ENCODE peak calls at places on chromosomes 16 and 17, in four cellular contexts. V is K562, O is GM12878, Z is HepG2. N is an unnamed sample.

GRCh38 chr17:19244357-19244756 is 7.2 kb downstream of the EPN2 start:
- DNase-seq in V (no peak), O (no peak), Z (no peak), N (no peak)

GRCh38 chr17:75991396-75991795 is 9.3 kb upstream of the CDK3 start:
- DNase-seq in V (no peak), O (no peak), Z (no peak), N (no peak)

GRCh38 chr17:40417258-40417608 is 463 bp downstream of the TOP2A start:
- DNase-seq in V (peak), O (no peak), Z (peak), N (no peak)

GRCh38 chr17:66750756-66751543 is 84.0 kb upstream of the CACNG5 start:
- DNase-seq in V (no peak), O (no peak), Z (no peak), N (no peak)

GRCh38 chr17:66602659-66603363 is 232.1 kb upstream of the CACNG5 start:
- DNase-seq in V (no peak), O (no peak), Z (no peak), N (no peak)

GRCh38 chr17:36948717-36949460 is at the start of gene AATF:
- DNase-seq in V (peak), O (peak), Z (peak), N (peak)

GRCh38 chr16:55294947-55295346 is 29.1 kb upstream of the IRX6 start:
- DNase-seq in V (no peak), O (no peak), Z (no peak), N (no peak)

GRCh38 chr16:84631882-84632281 is 14.0 kb upstream of the COTL1 start:
- DNase-seq in V (no peak), O (no peak), Z (no peak), N (no peak)

GRCh38 chr16:10297341-10298006 is 88.4 kb upstream of the ATF7IP2 start:
- DNase-seq in V (no peak), O (peak), Z (peak), N (no peak)

GRCh38 chr17:34478244-34478643 is 101.1 kb upstream of the TMEM132E start:
- DNase-seq in V (no peak), O (no peak), Z (no peak), N (no peak)

GRCh38 chr16:46629331-46629843 is 8.2 kb upstream of the SHCBP1 start:
- DNase-seq in V (peak), O (no peak), Z (peak), N (peak)

GRCh38 chr16:82062645-82063058 is 27.6 kb downstream of the HSD17B2 start:
- DNase-seq in V (no peak), O (no peak), Z (peak), N (no peak)

GRCh38 chr16:64627781-64628180 is 494.1 kb downstream of the CDH11 start:
- DNase-seq in V (no peak), O (no peak), Z (no peak), N (no peak)

GRCh38 chr16:56107944-56108583 is 83.2 kb upstream of the GNAO1 start:
- DNase-seq in V (no peak), O (no peak), Z (no peak), N (no peak)

GRCh38 chr16:57843400-57843799 is 41.1 kb upstream of the KIFC3 start:
- DNase-seq in V (no peak), O (no peak), Z (no peak), N (no peak)

GRCh38 chr17:57868007-57868774 is 18.3 kb upstream of the MRPS23 start:
- DNase-seq in V (peak), O (peak), Z (peak), N (peak)

GRCh38 chr16:11100239-11100750 is 155.7 kb downstream of the SOCS1 start:
- DNase-seq in V (peak), O (peak), Z (no peak), N (peak)

GRCh38 chr16:73010150-73010676 is 37.7 kb downstream of the ZFHX3 start:
- DNase-seq in V (no peak), O (no peak), Z (no peak), N (no peak)

GRCh38 chr17:53792997-53793396 is 29.7 kb upstream of the KIF2B start:
- DNase-seq in V (no peak), O (no peak), Z (no peak), N (no peak)

GRCh38 chr17:71592431-71592830 is 528.4 kb upstream of the SOX9 start:
- DNase-seq in V (no peak), O (no peak), Z (no peak), N (no peak)

GRCh38 chr16:22092143-22092933 is at the start of gene VWA3A:
- DNase-seq in V (no peak), O (no peak), Z (no peak), N (peak)

GRCh38 chr17:33874617-33875060 is 380.4 kb upstream of the CCL2 start:
- DNase-seq in V (peak), O (no peak), Z (no peak), N (no peak)

GRCh38 chr16:86410076-86410475 is 100.3 kb upstream of the FOXF1 start:
- DNase-seq in V (no peak), O (no peak), Z (no peak), N (no peak)

GRCh38 chr17:9331512-9332163 is 244.0 kb downstream of the STX8 start:
- DNase-seq in V (no peak), O (no peak), Z (no peak), N (no peak)
- TF ChIP-seq CBX5 in V (no peak), O (no peak), Z (no peak), N (no peak)

GRCh38 chr16:89575247-89576172 is at the start of gene CPNE7:
- DNase-seq in V (peak), O (no peak), Z (no peak), N (peak)
- TF ChIP-seq CBX5 in V (no peak), O (no peak), Z (no peak), N (no peak)

DNA sequence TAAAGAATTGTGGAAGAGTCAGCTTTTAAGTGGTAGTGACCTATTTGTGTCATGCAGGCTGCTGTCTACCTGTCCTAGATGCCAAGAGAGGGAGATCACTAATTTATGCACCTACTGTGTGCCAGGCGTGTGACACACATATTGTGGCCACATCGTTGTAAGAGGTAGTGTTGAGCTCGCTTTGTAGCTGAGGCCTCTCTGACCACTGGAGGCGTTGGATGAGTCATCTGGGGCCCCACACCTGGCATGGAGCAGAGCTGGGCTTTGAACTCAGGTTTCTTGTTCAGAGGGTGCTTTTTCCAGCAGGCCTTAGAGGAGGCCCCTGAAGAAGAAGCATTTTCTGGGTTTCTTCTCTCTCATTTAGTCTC is 52.3 kb upstream of the LGALS9 start:
- DNase-seq in V (peak), O (peak), Z (peak), N (no peak)
- TF ChIP-seq CBX5 in V (no peak), O (no peak), Z (no peak), N (no peak)

DNA sequence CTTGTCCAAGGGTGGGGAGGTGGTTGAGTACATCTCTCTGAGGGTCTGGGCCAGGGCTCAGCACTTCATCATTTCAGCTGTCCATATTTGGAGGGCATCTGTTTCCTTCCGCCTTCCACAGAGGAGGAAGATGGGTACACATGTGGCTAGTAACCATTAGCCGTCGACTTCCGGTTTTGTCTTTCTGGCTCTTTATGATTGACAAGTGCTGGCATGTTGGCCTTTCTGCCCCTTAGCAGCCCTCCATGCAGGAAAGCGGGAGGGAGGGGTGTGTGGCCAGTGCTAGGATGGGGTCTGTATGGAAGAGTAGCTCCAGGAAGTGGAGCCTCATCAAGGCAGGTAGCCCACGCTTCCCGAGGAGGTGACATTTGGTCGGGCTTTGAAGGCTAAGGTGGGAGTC is 69.6 kb downstream of the RAI1 start:
- DNase-seq in V (no peak), O (peak), Z (no peak), N (no peak)
- TF ChIP-seq CBX5 in V (no peak), O (no peak), Z (no peak), N (no peak)